ENCODE peak calls at places on chromosomes 6 and 20, in seven cellular contexts. C is amygdala, I is breast epithelium, X is astrocyte, M is NCI-H1092, R is posterior cingulate gyrus, G is NCI-H69. B is an unnamed sample.

GRCh38 chr6:474454-475185 is 83.1 kb downstream of the IRF4 start:
- DNase-seq in C (peak; percentile 15), I (no peak), X (no peak), M (no peak), R (peak; percentile 75), G (peak; percentile 68), B (no peak)

GRCh38 chr20:5316188-5317158 is at the start of gene PROKR2:
- DNase-seq in C (no peak), I (no peak), X (no peak), M (no peak), R (no peak), G (peak; percentile 75), B (no peak)

GRCh38 chr6:118665011-118665410 is 13.6 kb upstream of the CEP85L start:
- DNase-seq in C (no peak), I (no peak), X (no peak), M (no peak), R (no peak), G (peak; percentile 39), B (no peak)

GRCh38 chr6:99426454-99426762 is 1.3 kb upstream of the PNISR start:
- DNase-seq in C (no peak), I (no peak), X (peak; percentile 1), M (no peak), R (no peak), G (no peak), B (no peak)

GRCh38 chr20:36823126-36823525 is 49.6 kb upstream of the DSN1 start:
- DNase-seq in C (no peak), I (no peak), X (no peak), M (no peak), R (no peak), G (peak; percentile 17), B (no peak)

GRCh38 chr20:22180244-22180643 is 404.1 kb downstream of the FOXA2 start:
- DNase-seq in C (no peak), I (no peak), X (no peak), M (no peak), R (no peak), G (peak; percentile 9), B (no peak)

GRCh38 chr6:107153061-107153460 is 37.7 kb upstream of the BEND3 start:
- DNase-seq in C (no peak), I (no peak), X (peak; percentile 18), M (peak; percentile 25), R (no peak), G (peak; percentile 85), B (no peak)

GRCh38 chr6:151916680-151917164 is 109.2 kb downstream of the ESR1 start:
- DNase-seq in C (no peak), I (peak; percentile 28), X (peak; percentile 68), M (no peak), R (no peak), G (no peak), B (no peak)

GRCh38 chr20:1491281-1491840 is at the start of gene SIRPB2:
- DNase-seq in C (no peak), I (no peak), X (no peak), M (no peak), R (no peak), G (no peak), B (no peak)

GRCh38 chr6:154806804-154807203 is 73.6 kb downstream of the SCAF8 start:
- DNase-seq in C (no peak), I (no peak), X (no peak), M (no peak), R (no peak), G (no peak), B (no peak)

GRCh38 chr6:118710616-118711015 is 59.2 kb upstream of the CEP85L start:
- DNase-seq in C (no peak), I (no peak), X (no peak), M (no peak), R (no peak), G (no peak), B (no peak)

B was measured in ureter.